ENCODE peak calls at places on chromosome 1, in ten cellular contexts. U, M, Y, F, I, K, S, V, O and E are unnamed samples.

GRCh38 chr1:172914517-172915144 is 136.1 kb downstream of the TNFSF18 start:
- DNase-seq in U (peak; percentile 59), M (no peak), Y (no peak), F (no peak), I (no peak), K (no peak), S (no peak), V (peak; percentile 84), O (peak; percentile 89), E (no peak)

GRCh38 chr1:6475381-6476133 is 9.6 kb upstream of the TNFRSF25 start:
- DNase-seq in U (no peak), M (no peak), Y (peak; percentile 51), F (peak; percentile 67), I (peak; percentile 84), K (peak; percentile 74), S (peak; percentile 31), V (peak; percentile 40), O (no peak), E (peak; percentile 66)

GRCh38 chr1:235342471-235342870 is 14.1 kb downstream of the GGPS1 start:
- DNase-seq in U (no peak), M (no peak), Y (no peak), F (no peak), I (no peak), K (no peak), S (no peak), V (no peak), O (no peak), E (no peak)

GRCh38 chr1:28439320-28439719 is 66.5 kb upstream of the RCC1 start:
- DNase-seq in U (no peak), M (no peak), Y (no peak), F (no peak), I (no peak), K (no peak), S (no peak), V (no peak), O (no peak), E (no peak)

GRCh38 chr1:119294728-119295127 is 73.9 kb upstream of the HAO2 start:
- DNase-seq in U (no peak), M (no peak), Y (no peak), F (peak; percentile 29), I (no peak), K (no peak), S (no peak), V (no peak), O (no peak), E (no peak)

GRCh38 chr1:56435434-56436337 is 143.7 kb downstream of the PLPP3 start:
- DNase-seq in U (no peak), M (no peak), Y (no peak), F (no peak), I (no peak), K (no peak), S (no peak), V (no peak), O (no peak), E (no peak)

GRCh38 chr1:162779043-162779442 is 11.5 kb upstream of the HSD17B7 start:
- DNase-seq in U (no peak), M (no peak), Y (no peak), F (no peak), I (no peak), K (no peak), S (no peak), V (no peak), O (no peak), E (no peak)

GRCh38 chr1:97693601-97694000 is 227.2 kb downstream of the DPYD start:
- DNase-seq in U (no peak), M (no peak), Y (no peak), F (no peak), I (no peak), K (no peak), S (no peak), V (no peak), O (peak; percentile 75), E (no peak)

GRCh38 chr1:83588140-83588539 is 410.8 kb downstream of the TTLL7 start:
- DNase-seq in U (no peak), M (no peak), Y (no peak), F (no peak), I (no peak), K (no peak), S (no peak), V (no peak), O (no peak), E (no peak)

GRCh38 chr1:178172939-178173338 is 79.0 kb downstream of the RASAL2 start:
- DNase-seq in U (peak; percentile 58), M (no peak), Y (no peak), F (no peak), I (no peak), K (no peak), S (no peak), V (peak; percentile 57), O (peak; percentile 72), E (no peak)

DNA sequence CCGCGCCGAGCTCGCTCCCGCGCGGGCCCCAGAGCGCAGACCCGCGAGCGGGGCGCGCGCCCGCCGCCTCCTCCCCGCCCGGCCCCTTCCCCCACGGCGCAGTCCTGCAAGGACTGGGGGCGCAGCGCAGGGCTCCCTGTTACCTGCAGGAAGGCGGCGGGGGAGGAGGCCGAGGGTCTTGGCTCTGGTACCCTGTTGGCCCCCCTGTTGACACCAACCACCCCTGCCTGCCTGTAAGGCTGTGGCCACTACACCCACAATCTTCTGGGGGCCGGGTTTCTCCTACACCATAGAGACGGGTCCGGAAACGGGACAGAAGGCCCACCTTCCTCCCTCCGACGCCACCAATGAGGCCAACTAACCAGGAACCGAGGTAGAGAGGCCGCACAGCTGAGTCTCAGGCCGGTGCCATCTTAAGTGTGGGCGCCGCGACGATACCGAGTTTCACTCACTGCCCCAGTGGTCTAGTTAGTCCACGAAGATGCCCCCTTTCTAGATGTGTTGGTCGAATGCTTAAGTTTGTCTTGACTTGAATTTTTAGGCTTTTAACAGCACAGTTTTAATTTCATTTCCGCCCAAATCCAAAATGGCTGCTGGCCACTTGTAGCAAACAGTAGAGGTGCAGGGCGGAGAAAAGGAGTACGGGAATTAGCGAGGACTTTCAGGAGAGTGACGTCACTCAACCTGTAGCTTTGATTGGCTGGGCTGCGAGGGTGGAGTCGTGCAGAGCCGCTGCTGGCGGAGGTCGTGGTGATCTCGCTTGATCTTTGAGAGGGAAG is at the start of gene SCYL3:
- DNase-seq in U (peak; percentile 99), M (peak; percentile 81), Y (peak; percentile 95), F (peak; percentile 98), I (peak; percentile 92), K (peak; percentile 97), S (peak; percentile 97), V (peak; percentile 99), O (peak; percentile 98), E (peak; percentile 82)
- TF ChIP-seq CTCF in U (no peak), M (no peak), Y (no peak), F (no peak), I (no peak), K (no peak), S (no peak), V (no peak), O (no peak), E (no peak)

GRCh38 chr1:240967070-240967724 is 355.2 kb upstream of the GREM2 start:
- DNase-seq in U (peak; percentile 27), M (no peak), Y (no peak), F (no peak), I (no peak), K (peak; percentile 32), S (no peak), V (no peak), O (peak; percentile 3), E (no peak)
- TF ChIP-seq CTCF in U (peak; percentile 21), M (no peak), Y (no peak), F (peak; percentile 34), I (no peak), K (peak; percentile 48), S (no peak), V (no peak), O (peak; percentile 39), E (peak; percentile 38)

GRCh38 chr1:7561331-7561921 is 209.7 kb upstream of the VAMP3 start:
- DNase-seq in U (no peak), M (no peak), Y (no peak), F (no peak), I (peak; percentile 49), K (no peak), S (no peak), V (no peak), O (no peak), E (peak; percentile 63)
- TF ChIP-seq CTCF in U (peak; percentile 47), M (peak; percentile 74), Y (peak; percentile 73), F (peak; percentile 54), I (no peak), K (peak; percentile 21), S (no peak), V (peak; percentile 48), O (peak; percentile 34), E (peak; percentile 45)

GRCh38 chr1:24392604-24392946 is 21.0 kb downstream of the STPG1 start:
- DNase-seq in U (no peak), M (no peak), Y (no peak), F (no peak), I (no peak), K (no peak), S (no peak), V (no peak), O (no peak), E (no peak)
- TF ChIP-seq CTCF in U (no peak), M (no peak), Y (no peak), F (peak; percentile 63), I (no peak), K (no peak), S (no peak), V (no peak), O (no peak), E (no peak)